ENCODE peak calls at places on chromosome 2, in five cellular contexts. R, T, I, D and C are unnamed samples.
A peak's percentile ranks its signal among the peaks of the same experiment; 100 is the strongest.

GRCh38 chr2:39608212-39608575 is 57.5 kb upstream of the TMEM178A start:
- DNase-seq in R (no peak), D (no peak), T (no peak), I (no peak), C (no peak)

GRCh38 chr2:218893349-218894167 is 12.9 kb downstream of the WNT10A start:
- DNase-seq in T (no peak), I (no peak), D (no peak), R (no peak), C (no peak)

GRCh38 chr2:84459944-84460429 is 907 bp upstream of the SUCLG1 start:
- DNase-seq in I (no peak), R (no peak), D (no peak), T (no peak), C (no peak)

GRCh38 chr2:2715036-2715818 is 384.2 kb upstream of the MYT1L start:
- DNase-seq in T (no peak), R (no peak), I (no peak), D (no peak), C (no peak)

GRCh38 chr2:40220177-40220925 is 231.5 kb downstream of the SLC8A1 start:
- DNase-seq in R (peak; percentile 78), I (no peak), D (peak; percentile 34), T (no peak), C (peak; percentile 16)

GRCh38 chr2:71609029-71609428 is 155.7 kb downstream of the DYSF start:
- DNase-seq in I (no peak), T (no peak), D (no peak), R (peak; percentile 37), C (no peak)

GRCh38 chr2:190864375-190864774 is 16.2 kb upstream of the GLS start:
- DNase-seq in T (no peak), R (no peak), D (no peak), I (no peak), C (no peak)

GRCh38 chr2:104125096-104125495 is 728.8 kb upstream of the POU3F3 start:
- DNase-seq in D (no peak), I (no peak), R (no peak), T (no peak), C (no peak)

GRCh38 chr2:85398426-85399182 is 11.6 kb downstream of the CAPG start:
- DNase-seq in D (no peak), R (peak; percentile 39), T (no peak), I (no peak), C (no peak)

GRCh38 chr2:166451451-166451850 is 42.6 kb downstream of the SCN7A start:
- DNase-seq in T (no peak), I (no peak), D (no peak), R (no peak), C (no peak)

GRCh38 chr2:102449370-102449974 is 23.6 kb upstream of the SLC9A4 start:
- DNase-seq in R (no peak), D (peak; percentile 51), I (peak; percentile 56), T (no peak), C (no peak)

GRCh38 chr2:181953773-181954537 is 31.7 kb upstream of the PPP1R1C start:
- DNase-seq in R (no peak), T (peak; percentile 45), I (peak; percentile 65), D (peak; percentile 91), C (peak; percentile 28)

GRCh38 chr2:202032841-202033316 is 776 bp upstream of the FZD7 start:
- DNase-seq in I (peak; percentile 32), T (peak; percentile 51), R (peak; percentile 91), D (peak; percentile 74), C (peak; percentile 67)

GRCh38 chr2:70552501-70553333 is 909 bp downstream of the TGFA start:
- DNase-seq in I (no peak), T (peak; percentile 32), D (peak; percentile 18), R (no peak), C (no peak)

GRCh38 chr2:189045836-189046235 is 71.7 kb downstream of the COL3A1 start:
- DNase-seq in D (no peak), R (no peak), I (no peak), T (no peak), C (no peak)

GRCh38 chr2:74242354-74243071 is 44.1 kb downstream of the MTHFD2 start:
- DNase-seq in I (no peak), R (no peak), T (no peak), D (no peak), C (no peak)

GRCh38 chr2:41926614-41927580 is 120.9 kb upstream of the PKDCC start:
- DNase-seq in I (peak; percentile 56), R (peak; percentile 95), D (no peak), T (no peak), C (peak; percentile 98)

GRCh38 chr2:28047698-28048097 is 157.2 kb downstream of the BABAM2 start:
- DNase-seq in T (no peak), I (no peak), D (no peak), R (no peak), C (no peak)

GRCh38 chr2:241595600-241596140 is 37.1 kb downstream of the BOK start:
- DNase-seq in R (no peak), I (no peak), T (no peak), D (peak; percentile 24), C (no peak)

GRCh38 chr2:31383471-31384153 is 30.9 kb downstream of the XDH start:
- DNase-seq in R (no peak), T (no peak), D (no peak), I (no peak), C (no peak)

GRCh38 chr2:222964632-222965031 is 87.4 kb upstream of the KCNE4 start:
- DNase-seq in D (no peak), R (no peak), I (no peak), T (no peak), C (no peak)

GRCh38 chr2:111121028-111121872 is 536 bp downstream of the BCL2L11 start:
- DNase-seq in I (peak; percentile 60), D (peak; percentile 81), T (peak; percentile 68), R (peak; percentile 73), C (peak; percentile 61)

GRCh38 chr2:241011296-241011600 is 12.8 kb downstream of the SNED1 start:
- DNase-seq in I (no peak), R (peak; percentile 46), T (no peak), D (no peak), C (no peak)

GRCh38 chr2:112149866-112150435 is 11.8 kb downstream of the FBLN7 start:
- DNase-seq in D (no peak), R (no peak), I (no peak), T (no peak), C (no peak)

GRCh38 chr2:101478561-101479001 is 3.7 kb upstream of the RFX8 start:
- DNase-seq in R (no peak), T (no peak), D (no peak), I (no peak), C (no peak)

GRCh38 chr2:179824961-179825360 is 36.5 kb downstream of the ZNF385B start:
- DNase-seq in R (no peak), I (no peak), D (no peak), T (no peak), C (no peak)

GRCh38 chr2:138897274-138897673 is 117.1 kb upstream of the NXPH2 start:
- DNase-seq in D (no peak), T (no peak), R (no peak), I (no peak), C (no peak)

GRCh38 chr2:71503827-71504226 is 50.5 kb downstream of the DYSF start:
- DNase-seq in I (peak; percentile 50), D (peak; percentile 61), T (no peak), R (peak; percentile 62), C (no peak)

GRCh38 chr2:134689303-134689702 is 29.5 kb downstream of the TMEM163 start:
- DNase-seq in R (no peak), D (no peak), I (no peak), T (no peak), C (no peak)
- TF ChIP-seq CTCF in R (no peak), D (no peak), I (no peak), T (no peak), C (no peak)

GRCh38 chr2:68993660-68994059 is 19.2 kb downstream of the GKN1 start:
- DNase-seq in R (no peak), I (no peak), D (no peak), T (no peak), C (no peak)
- TF ChIP-seq CTCF in R (no peak), I (no peak), D (no peak), T (no peak), C (no peak)

GRCh38 chr2:56185101-56185581 is 1.4 kb downstream of the CCDC85A start:
- DNase-seq in I (peak; percentile 41), R (peak; percentile 63), T (peak; percentile 22), D (peak; percentile 33), C (no peak)
- TF ChIP-seq CTCF in I (no peak), R (no peak), T (no peak), D (no peak), C (no peak)

DNA sequence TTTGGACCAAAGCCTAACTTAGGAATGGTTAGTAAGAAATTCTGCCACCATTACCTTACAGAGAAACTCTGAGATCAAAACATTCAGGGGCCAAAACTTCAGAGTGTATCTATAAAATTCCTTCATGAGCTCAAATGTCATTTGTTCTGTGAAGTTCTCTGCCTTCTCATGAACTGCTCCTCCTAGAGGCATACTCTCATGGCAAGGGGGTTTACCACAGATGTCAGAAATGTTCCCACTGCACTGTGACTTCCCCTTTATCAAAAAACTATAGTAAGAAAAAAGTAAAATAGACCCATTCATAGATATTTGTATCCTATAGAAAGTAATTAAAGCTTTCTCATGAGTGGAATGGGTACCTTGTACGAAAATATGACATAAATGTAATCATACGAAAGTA is 68.5 kb downstream of the USP40 start:
- DNase-seq in R (no peak), D (no peak), T (no peak), I (no peak), C (no peak)
- TF ChIP-seq CTCF in R (no peak), D (no peak), T (no peak), I (no peak), C (no peak)

DNA sequence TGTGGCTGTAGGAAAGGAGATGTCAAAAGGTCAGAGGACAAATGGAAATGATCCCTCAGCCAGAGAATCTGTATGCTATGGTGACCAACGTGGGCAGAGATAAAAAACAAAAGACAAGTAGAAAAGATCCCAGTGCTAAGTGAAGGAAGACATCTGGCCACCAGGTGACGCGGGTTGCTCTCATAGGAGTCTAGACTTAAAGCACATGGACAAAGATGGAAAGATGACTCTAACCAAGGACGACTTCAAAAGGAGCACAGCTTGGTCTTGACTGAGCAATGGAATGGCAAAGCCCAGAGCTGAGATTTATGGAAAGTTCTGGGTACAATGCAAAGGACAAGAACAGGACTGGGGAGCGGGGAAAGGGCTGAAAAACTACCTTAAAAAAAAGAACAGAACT is 96.8 kb downstream of the CLIP4 start:
- DNase-seq in D (peak; percentile 6), I (no peak), T (no peak), R (no peak), C (no peak)
- TF ChIP-seq CTCF in D (no peak), I (no peak), T (no peak), R (no peak), C (no peak)

GRCh38 chr2:80293026-80293425 is 11.5 kb downstream of the LRRTM1 start:
- DNase-seq in T (no peak), I (no peak), D (no peak), R (no peak), C (no peak)

GRCh38 chr2:80292474-80292873 is 12.1 kb downstream of the LRRTM1 start:
- DNase-seq in R (no peak), D (no peak), I (no peak), T (no peak), C (no peak)

GRCh38 chr2:80288576-80288975 is 16.0 kb downstream of the LRRTM1 start:
- DNase-seq in D (peak; percentile 47), T (no peak), I (no peak), R (peak; percentile 66), C (no peak)
- TF ChIP-seq CTCF in D (no peak), T (no peak), I (no peak), R (no peak), C (no peak)

GRCh38 chr2:96408631-96409542 is 73.3 kb downstream of the NCAPH start:
- DNase-seq in D (no peak), R (no peak), T (peak; percentile 64), I (peak; percentile 23), C (no peak)
- TF ChIP-seq CTCF in D (no peak), R (no peak), T (no peak), I (no peak), C (no peak)